ENCODE peak calls at places on chromosomes 5 and 9, in four cellular contexts. One of them, this sample, is unnamed.

GRCh38 chr9:98291775-98292174 is 36.3 kb upstream of the TBC1D2 start:
- DNase-seq in H1: no peak
- DNase-seq in K562: no peak
- DNase-seq in GM12878: no peak
- DNase-seq in this sample: no peak

GRCh38 chr5:107388111-107388861 is 282.5 kb downstream of the EFNA5 start:
- DNase-seq in H1: no peak
- DNase-seq in K562: no peak
- DNase-seq in GM12878: peak; percentile 57
- DNase-seq in this sample: no peak

GRCh38 chr9:17025281-17025680 is 109.6 kb upstream of the CNTLN start:
- DNase-seq in H1: no peak
- DNase-seq in K562: no peak
- DNase-seq in GM12878: no peak
- DNase-seq in this sample: no peak

GRCh38 chr9:135907006-135907434 is 326 bp downstream of the CAMSAP1 start:
- DNase-seq in H1: no peak
- DNase-seq in K562: no peak
- DNase-seq in GM12878: no peak
- DNase-seq in this sample: no peak

GRCh38 chr9:131312246-131312645 is 22.7 kb downstream of the PLPP7 start:
- DNase-seq in H1: no peak
- DNase-seq in K562: no peak
- DNase-seq in GM12878: no peak
- DNase-seq in this sample: no peak

GRCh38 chr9:137069508-137070071 is 767 bp downstream of the SAPCD2 start:
- DNase-seq in H1: no peak
- DNase-seq in K562: no peak
- DNase-seq in GM12878: no peak
- DNase-seq in this sample: no peak

GRCh38 chr5:119022017-119022745 is 33.8 kb upstream of the DTWD2 start:
- DNase-seq in H1: no peak
- DNase-seq in K562: peak; percentile 40
- DNase-seq in GM12878: no peak
- DNase-seq in this sample: no peak

GRCh38 chr9:120708526-120709224 is 5.6 kb downstream of the MEGF9 start:
- DNase-seq in H1: no peak
- DNase-seq in K562: no peak
- DNase-seq in GM12878: no peak
- DNase-seq in this sample: no peak

GRCh38 chr5:13553896-13554295 is 390.6 kb downstream of the DNAH5 start:
- DNase-seq in H1: peak; percentile 82
- DNase-seq in K562: no peak
- DNase-seq in GM12878: no peak
- DNase-seq in this sample: no peak

GRCh38 chr9:129176786-129177442 is 1.1 kb downstream of the IER5L start:
- DNase-seq in H1: peak; percentile 64
- DNase-seq in K562: no peak
- DNase-seq in GM12878: no peak
- DNase-seq in this sample: no peak

GRCh38 chr9:129178579-129178909 is 483 bp upstream of the IER5L start:
- DNase-seq in H1: no peak
- DNase-seq in K562: no peak
- DNase-seq in GM12878: no peak
- DNase-seq in this sample: no peak

GRCh38 chr9:129177791-129178578 is at the start of gene IER5L:
- DNase-seq in H1: peak; percentile 97
- DNase-seq in K562: peak; percentile 100
- DNase-seq in GM12878: no peak
- DNase-seq in this sample: peak; percentile 90

GRCh38 chr9:129177443-129177790 is 644 bp downstream of the IER5L start:
- DNase-seq in H1: peak; percentile 79
- DNase-seq in K562: peak; percentile 53
- DNase-seq in GM12878: no peak
- DNase-seq in this sample: no peak

DNA sequence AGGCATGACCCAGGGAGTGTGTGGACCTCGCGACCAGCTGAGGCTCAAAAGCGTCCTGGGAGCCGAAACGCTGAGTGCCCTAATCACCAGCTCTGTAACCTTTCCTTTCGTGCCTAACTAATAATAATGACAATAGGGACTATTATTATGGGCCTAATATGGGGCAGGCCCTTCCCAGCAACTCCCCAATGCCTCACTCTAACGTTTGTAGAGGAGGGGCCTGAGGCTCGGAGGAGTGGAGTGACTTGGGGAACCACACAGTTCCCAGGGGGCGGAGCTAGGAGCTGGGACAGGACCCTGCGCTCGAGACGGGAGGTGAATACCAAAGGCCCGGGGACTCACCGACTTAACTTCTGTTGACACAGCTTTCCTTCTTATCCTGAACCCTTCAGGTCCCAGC is 922 bp upstream of the IER5L start:
- DNase-seq in H1: peak; percentile 85
- DNase-seq in K562: no peak
- DNase-seq in GM12878: no peak
- DNase-seq in this sample: no peak
- TF ChIP-seq CBX5 in H1: no peak
- TF ChIP-seq CBX5 in K562: no peak
- TF ChIP-seq CBX5 in GM12878: no peak
- TF ChIP-seq CBX5 in this sample: no peak

GRCh38 chr9:129968690-129969485 is 74.1 kb downstream of the FNBP1 start:
- DNase-seq in H1: no peak
- DNase-seq in K562: no peak
- DNase-seq in GM12878: no peak
- DNase-seq in this sample: no peak
- TF ChIP-seq CBX5 in H1: no peak
- TF ChIP-seq CBX5 in K562: no peak
- TF ChIP-seq CBX5 in GM12878: no peak
- TF ChIP-seq CBX5 in this sample: no peak

GRCh38 chr5:112820246-112820645 is 40.8 kb upstream of the SRP19 start:
- DNase-seq in H1: no peak
- DNase-seq in K562: no peak
- DNase-seq in GM12878: no peak
- DNase-seq in this sample: no peak
- TF ChIP-seq CBX5 in H1: no peak
- TF ChIP-seq CBX5 in K562: no peak
- TF ChIP-seq CBX5 in GM12878: no peak
- TF ChIP-seq CBX5 in this sample: no peak

DNA sequence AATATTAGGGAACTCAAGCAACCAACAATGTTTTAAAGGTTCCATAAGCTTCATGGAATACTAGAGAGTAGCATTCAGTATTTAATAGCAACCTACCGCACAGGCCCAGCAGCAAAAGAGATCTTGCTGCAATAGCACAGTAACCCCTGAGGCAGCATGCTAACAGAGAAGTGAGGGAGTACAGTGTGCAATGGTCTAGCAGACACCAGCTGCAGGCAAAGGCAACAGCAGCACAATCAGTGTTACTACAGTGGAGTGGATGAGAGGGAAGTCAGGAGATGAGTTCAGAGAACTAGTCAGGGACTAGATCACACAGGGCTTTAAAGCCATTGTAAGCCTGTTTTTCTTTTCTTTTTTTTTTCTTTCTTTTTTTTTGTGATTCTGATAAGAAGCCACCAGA is 2.8 kb downstream of the TICAM2 start:
- DNase-seq in H1: no peak
- DNase-seq in K562: no peak
- DNase-seq in GM12878: no peak
- DNase-seq in this sample: no peak
- TF ChIP-seq CBX5 in H1: no peak
- TF ChIP-seq CBX5 in K562: no peak
- TF ChIP-seq CBX5 in GM12878: no peak
- TF ChIP-seq CBX5 in this sample: no peak

GRCh38 chr5:53249529-53249928 is 140.0 kb upstream of the MOCS2 start:
- DNase-seq in H1: no peak
- DNase-seq in K562: no peak
- DNase-seq in GM12878: no peak
- DNase-seq in this sample: no peak
- TF ChIP-seq CBX5 in H1: no peak
- TF ChIP-seq CBX5 in K562: no peak
- TF ChIP-seq CBX5 in GM12878: no peak
- TF ChIP-seq CBX5 in this sample: no peak

GRCh38 chr9:3578786-3579185 is 53.0 kb upstream of the RFX3 start:
- DNase-seq in H1: no peak
- DNase-seq in K562: peak; percentile 2
- DNase-seq in GM12878: no peak
- DNase-seq in this sample: no peak
- TF ChIP-seq CBX5 in H1: no peak
- TF ChIP-seq CBX5 in K562: no peak
- TF ChIP-seq CBX5 in GM12878: no peak
- TF ChIP-seq CBX5 in this sample: no peak

GRCh38 chr9:127149010-127149409 is 26.6 kb upstream of the ANGPTL2 start:
- DNase-seq in H1: no peak
- DNase-seq in K562: no peak
- DNase-seq in GM12878: no peak
- DNase-seq in this sample: no peak
- TF ChIP-seq CBX5 in H1: no peak
- TF ChIP-seq CBX5 in K562: no peak
- TF ChIP-seq CBX5 in GM12878: no peak
- TF ChIP-seq CBX5 in this sample: no peak

GRCh38 chr5:145324101-145324500 is 511.0 kb downstream of the PRELID2 start:
- DNase-seq in H1: no peak
- DNase-seq in K562: no peak
- DNase-seq in GM12878: no peak
- DNase-seq in this sample: no peak

DNA sequence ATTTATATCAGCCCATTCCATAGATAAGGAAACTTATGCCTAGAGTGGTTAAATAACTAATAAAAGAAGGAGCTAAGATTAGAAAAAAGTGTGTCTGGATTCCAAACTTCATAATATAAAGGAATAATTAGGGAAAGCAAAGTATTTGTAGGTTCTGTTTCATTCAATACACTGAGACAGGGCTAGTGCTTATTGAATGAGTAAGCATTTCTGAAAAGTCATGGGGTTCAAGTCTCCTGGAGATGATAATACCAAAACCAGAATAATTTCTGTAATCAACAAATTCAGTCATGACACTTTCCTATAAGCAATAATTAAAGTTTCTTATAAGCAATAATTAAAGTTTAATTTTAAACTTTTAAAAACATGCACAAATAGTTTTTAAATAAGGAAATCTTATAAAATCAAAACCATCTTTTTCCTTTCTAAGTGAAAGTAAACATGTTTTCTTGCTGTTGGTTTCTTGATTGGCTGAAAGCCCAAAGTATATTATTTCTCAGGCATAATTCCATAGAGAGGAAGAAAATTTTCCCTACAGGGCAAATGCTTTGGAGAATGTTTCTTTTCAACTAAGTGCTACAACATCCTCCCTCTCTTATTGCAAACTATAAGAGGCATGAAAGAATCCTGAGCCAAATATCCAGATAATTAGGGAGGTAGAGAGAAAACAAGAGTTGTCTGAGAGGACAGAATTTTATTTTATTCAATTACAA is 510.2 kb downstream of the PRELID2 start:
- DNase-seq in H1: no peak
- DNase-seq in K562: no peak
- DNase-seq in GM12878: no peak
- DNase-seq in this sample: no peak
- TF ChIP-seq CBX5 in H1: no peak
- TF ChIP-seq CBX5 in K562: no peak
- TF ChIP-seq CBX5 in GM12878: no peak
- TF ChIP-seq CBX5 in this sample: no peak

GRCh38 chr5:67290620-67291019 is 94.0 kb upstream of the CD180 start:
- DNase-seq in H1: no peak
- DNase-seq in K562: no peak
- DNase-seq in GM12878: no peak
- DNase-seq in this sample: no peak

GRCh38 chr5:67287795-67288194 is 91.2 kb upstream of the CD180 start:
- DNase-seq in H1: no peak
- DNase-seq in K562: no peak
- DNase-seq in GM12878: no peak
- DNase-seq in this sample: no peak

GRCh38 chr5:67291671-67292070 is 95.1 kb upstream of the CD180 start:
- DNase-seq in H1: no peak
- DNase-seq in K562: no peak
- DNase-seq in GM12878: no peak
- DNase-seq in this sample: no peak

GRCh38 chr5:67291066-67291465 is 94.5 kb upstream of the CD180 start:
- DNase-seq in H1: no peak
- DNase-seq in K562: no peak
- DNase-seq in GM12878: no peak
- DNase-seq in this sample: no peak

DNA sequence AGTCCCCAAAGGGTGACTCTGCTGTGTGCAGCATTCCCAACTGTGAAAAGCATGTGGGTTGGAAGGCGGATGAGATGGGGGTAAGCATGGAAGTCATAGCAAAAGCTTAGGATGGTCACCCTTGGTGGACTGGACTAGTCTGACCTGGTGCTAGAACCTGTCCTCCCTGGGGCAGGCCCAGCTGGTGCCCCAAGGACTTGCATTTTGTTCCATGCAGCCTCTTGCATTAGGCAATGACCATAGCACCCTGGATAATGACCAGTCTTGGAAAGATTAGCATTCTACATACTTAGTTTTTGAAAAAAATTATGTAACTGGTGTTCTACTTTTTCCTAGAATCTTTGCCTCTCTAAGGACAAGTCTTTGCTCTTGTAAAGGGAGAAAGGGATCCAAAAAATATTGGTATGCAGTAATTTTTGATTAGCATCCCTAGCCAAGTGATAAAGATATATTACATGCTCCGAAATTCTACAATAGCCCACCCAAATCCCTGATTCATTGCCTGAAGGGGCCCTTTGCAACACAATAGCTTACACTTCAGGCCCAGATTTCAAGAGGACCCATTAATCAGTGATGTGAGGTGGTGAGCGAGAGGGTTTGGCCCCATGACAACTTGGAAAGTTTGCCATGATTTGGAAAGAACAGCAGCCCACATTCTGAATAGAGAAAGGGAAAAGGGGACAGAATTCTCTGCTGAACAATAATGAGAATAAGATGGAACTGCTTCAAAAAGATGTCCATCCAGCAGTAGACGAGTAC is 93.3 kb upstream of the CD180 start:
- DNase-seq in H1: no peak
- DNase-seq in K562: no peak
- DNase-seq in GM12878: no peak
- DNase-seq in this sample: no peak
- TF ChIP-seq CBX5 in H1: no peak
- TF ChIP-seq CBX5 in K562: no peak
- TF ChIP-seq CBX5 in GM12878: no peak
- TF ChIP-seq CBX5 in this sample: no peak

This sample was measured in HepG2.